ENCODE peak calls at places on chromosome 2, in four cellular contexts. One of them, this sample, is unnamed.

GRCh38 chr2:223599646-223600009 is 2.5 kb downstream of the SCG2 start:
- DNase-seq in ELF-1: no peak
- DNase-seq in cerebellum: no peak
- DNase-seq in heart right ventricle: no peak
- DNase-seq in this sample: no peak

GRCh38 chr2:240785424-240786335 is 34.3 kb downstream of the KIF1A start:
- DNase-seq in ELF-1: no peak
- DNase-seq in cerebellum: no peak
- DNase-seq in heart right ventricle: peak; percentile 5
- DNase-seq in this sample: no peak

GRCh38 chr2:29219374-29219773 is 104.2 kb downstream of the CLIP4 start:
- DNase-seq in ELF-1: no peak
- DNase-seq in cerebellum: no peak
- DNase-seq in heart right ventricle: no peak
- DNase-seq in this sample: peak; percentile 33

GRCh38 chr2:45009928-45010705 is 865 bp upstream of the SIX2 start:
- DNase-seq in ELF-1: peak; percentile 85
- DNase-seq in cerebellum: no peak
- DNase-seq in heart right ventricle: peak; percentile 80
- DNase-seq in this sample: peak; percentile 57

GRCh38 chr2:644871-645270 is 32.3 kb downstream of the TMEM18 start:
- DNase-seq in ELF-1: no peak
- DNase-seq in cerebellum: no peak
- DNase-seq in heart right ventricle: no peak
- DNase-seq in this sample: peak; percentile 14

GRCh38 chr2:182611009-182611408 is 105.0 kb upstream of the DNAJC10 start:
- DNase-seq in ELF-1: no peak
- DNase-seq in cerebellum: no peak
- DNase-seq in heart right ventricle: no peak
- DNase-seq in this sample: no peak

GRCh38 chr2:43818761-43819160 is 19.9 kb downstream of the ABCG5 start:
- DNase-seq in ELF-1: no peak
- DNase-seq in cerebellum: no peak
- DNase-seq in heart right ventricle: no peak
- DNase-seq in this sample: peak; percentile 88

GRCh38 chr2:96167407-96168013 is 22.3 kb upstream of the DUSP2 start:
- DNase-seq in ELF-1: no peak
- DNase-seq in cerebellum: no peak
- DNase-seq in heart right ventricle: no peak
- DNase-seq in this sample: no peak

GRCh38 chr2:30488012-30488659 is 41.1 kb downstream of the LCLAT1 start:
- DNase-seq in ELF-1: no peak
- DNase-seq in cerebellum: no peak
- DNase-seq in heart right ventricle: no peak
- DNase-seq in this sample: no peak

GRCh38 chr2:20570249-20570648 is 80.6 kb downstream of the HS1BP3 start:
- DNase-seq in ELF-1: no peak
- DNase-seq in cerebellum: no peak
- DNase-seq in heart right ventricle: no peak
- DNase-seq in this sample: no peak

This sample was measured in adrenal gland.